ENCODE peak calls at places on chromosomes 4 and X, in seven cellular contexts. M, H, Y, R, B, U and Q are unnamed samples.

GRCh38 chr4:149638073-149638472 is 177.6 kb downstream of the IQCM start:
- DNase-seq in B (no peak), R (no peak), U (no peak), H (peak), M (no peak), Y (no peak), Q (peak)

GRCh38 chrX:48475295-48475694 is 704 bp upstream of the FTSJ1 start:
- DNase-seq in B (no peak), M (no peak), Y (no peak), R (no peak), H (no peak), U (no peak), Q (no peak)

GRCh38 chr4:185357733-185358440 is 37.8 kb downstream of the LRP2BP start:
- DNase-seq in U (no peak), Y (no peak), M (no peak), R (no peak), H (no peak), B (no peak), Q (no peak)

GRCh38 chrX:38811515-38812239 is 10.4 kb downstream of the MID1IP1 start:
- DNase-seq in U (no peak), B (no peak), H (no peak), R (no peak), Y (no peak), M (no peak), Q (peak)

GRCh38 chr4:10655968-10656367 is 28.6 kb downstream of the CLNK start:
- DNase-seq in B (no peak), Y (no peak), H (peak), M (no peak), R (no peak), U (no peak), Q (peak)

GRCh38 chrX:153392642-153393321 is 8.4 kb downstream of the PNMA6E start:
- DNase-seq in Y (no peak), B (peak), M (no peak), R (no peak), H (no peak), U (no peak), Q (no peak)

GRCh38 chr4:147682755-147683154 is 1.2 kb downstream of the PRMT9 start:
- DNase-seq in R (no peak), Y (peak), H (no peak), M (no peak), B (no peak), U (no peak), Q (no peak)

GRCh38 chrX:136259543-136259942 is 8.3 kb upstream of the MAP7D3 start:
- DNase-seq in U (no peak), H (peak), M (no peak), R (no peak), B (no peak), Y (no peak), Q (peak)

GRCh38 chrX:71067079-71067478 is 1.1 kb downstream of the SNX12 start:
- DNase-seq in M (no peak), R (no peak), U (no peak), H (no peak), B (no peak), Y (peak), Q (no peak)

GRCh38 chr4:176123710-176124407 is 58.2 kb downstream of the WDR17 start:
- DNase-seq in B (peak), H (peak), R (no peak), M (peak), U (no peak), Y (peak), Q (peak)

GRCh38 chrX:37603938-37604409 is 32.5 kb downstream of the LANCL3 start:
- DNase-seq in U (no peak), Y (no peak), R (no peak), H (peak), M (no peak), B (no peak), Q (peak)

GRCh38 chr4:106315476-106315967 is 487 bp downstream of the TBCK start:
- DNase-seq in M (no peak), U (no peak), Y (peak), H (peak), B (no peak), R (no peak), Q (peak)

GRCh38 chrX:7083468-7084396 is 63.8 kb upstream of the STS start:
- DNase-seq in R (peak), M (no peak), H (peak), U (peak), Y (peak), B (no peak), Q (peak)

GRCh38 chrX:139113682-139114081 is 402.2 kb upstream of the FGF13 start:
- DNase-seq in Y (no peak), U (peak), M (no peak), H (peak), B (no peak), R (no peak), Q (peak)

GRCh38 chr4:24006269-24006668 is 116.4 kb upstream of the PPARGC1A start:
- DNase-seq in B (no peak), M (no peak), H (no peak), R (no peak), U (no peak), Y (no peak), Q (no peak)

GRCh38 chrX:110045421-110045820 is 42.5 kb downstream of the TMEM164 start:
- DNase-seq in U (no peak), Y (no peak), B (no peak), R (no peak), M (no peak), H (no peak), Q (no peak)

GRCh38 chr4:108906006-108906405 is 143.2 kb upstream of the ETNPPL start:
- DNase-seq in H (no peak), M (no peak), R (no peak), Y (no peak), B (peak), U (no peak), Q (no peak)

GRCh38 chr4:169342906-169343560 is 72.3 kb upstream of the SH3RF1 start:
- DNase-seq in M (no peak), H (peak), R (no peak), U (no peak), B (no peak), Y (no peak), Q (peak)

GRCh38 chr4:78155616-78156105 is 98.5 kb downstream of the FRAS1 start:
- DNase-seq in M (no peak), B (no peak), R (no peak), U (no peak), H (peak), Y (no peak), Q (peak)

GRCh38 chrX:11187001-11187400 is 75.9 kb downstream of the HCCS start:
- DNase-seq in H (no peak), U (no peak), M (no peak), R (no peak), B (no peak), Y (no peak), Q (no peak)

GRCh38 chr4:153001626-153002025 is 65.5 kb downstream of the FHDC1 start:
- DNase-seq in M (no peak), H (peak), Y (no peak), U (no peak), B (no peak), R (no peak), Q (no peak)

GRCh38 chr4:168551945-168552695 is 55.3 kb downstream of the PALLD start:
- DNase-seq in Y (peak), U (no peak), M (no peak), H (peak), R (no peak), B (no peak), Q (peak)

GRCh38 chr4:91116861-91117260 is 989.7 kb downstream of the CCSER1 start:
- DNase-seq in R (no peak), M (no peak), U (no peak), B (no peak), H (peak), Y (peak), Q (peak)

GRCh38 chr4:3644849-3645627 is 112.8 kb upstream of the LRPAP1 start:
- DNase-seq in M (no peak), H (peak), Y (no peak), B (no peak), U (no peak), R (no peak), Q (peak)

GRCh38 chr4:159540038-159540437 is 437.2 kb downstream of the RAPGEF2 start:
- DNase-seq in Y (no peak), M (no peak), U (no peak), H (no peak), B (no peak), R (no peak), Q (no peak)

GRCh38 chr4:159655547-159655946 is 552.7 kb downstream of the RAPGEF2 start:
- DNase-seq in M (no peak), Y (no peak), H (peak), R (no peak), B (no peak), U (no peak), Q (peak)